ENCODE peak calls at places on chromosome 3, in eight cellular contexts. R is endothelial cell of umbilical vein, N is PC-3, T is stomach, H is suprapubic skin, J is cardiac muscle cell, E is heart left ventricle, Z is HepG2. K is an unnamed sample.

GRCh38 chr3:182294256-182294655 is 499.0 kb upstream of the ATP11B start:
- DNase-seq in R (no peak), N (peak; percentile 32), T (no peak), H (no peak), J (no peak), E (no peak), Z (no peak), K (no peak)

GRCh38 chr3:76349715-76350480 is 564.5 kb upstream of the ZNF717 start:
- DNase-seq in R (no peak), N (no peak), T (no peak), H (no peak), J (no peak), E (no peak), Z (peak; percentile 48), K (no peak)

GRCh38 chr3:162398554-162398953 is 901.9 kb downstream of the OTOL1 start:
- DNase-seq in R (no peak), N (no peak), T (no peak), H (no peak), J (no peak), E (no peak), Z (no peak), K (no peak)

GRCh38 chr3:128619146-128619890 is 31.3 kb downstream of the RPN1 start:
- DNase-seq in R (peak; percentile 67), N (peak; percentile 50), T (no peak), H (no peak), J (peak; percentile 77), E (no peak), Z (no peak), K (no peak)

GRCh38 chr3:135100349-135100741 is 305.3 kb downstream of the EPHB1 start:
- DNase-seq in R (no peak), N (no peak), T (no peak), H (no peak), J (no peak), E (no peak), Z (no peak), K (no peak)

GRCh38 chr3:190378240-190378891 is 9.6 kb upstream of the CLDN16 start:
- DNase-seq in R (no peak), N (peak; percentile 93), T (no peak), H (no peak), J (peak; percentile 85), E (no peak), Z (no peak), K (no peak)

GRCh38 chr3:139836656-139837464 is 98.1 kb upstream of the CLSTN2 start:
- DNase-seq in R (no peak), N (no peak), T (no peak), H (no peak), J (no peak), E (no peak), Z (no peak), K (no peak)

GRCh38 chr3:122890077-122890484 is 95.2 kb downstream of the SLC49A4 start:
- DNase-seq in R (peak; percentile 25), N (peak; percentile 39), T (no peak), H (no peak), J (peak; percentile 91), E (peak; percentile 80), Z (no peak), K (no peak)

GRCh38 chr3:99850608-99851007 is 32.9 kb downstream of the CMSS1 start:
- DNase-seq in R (no peak), N (no peak), T (no peak), H (no peak), J (no peak), E (no peak), Z (no peak), K (no peak)

GRCh38 chr3:113629941-113630340 is 66.5 kb downstream of the USF3 start:
- DNase-seq in R (no peak), N (no peak), T (no peak), H (no peak), J (no peak), E (no peak), Z (no peak), K (no peak)

GRCh38 chr3:58296269-58296668 is 9.8 kb upstream of the RPP14 start:
- DNase-seq in R (no peak), N (no peak), T (no peak), H (no peak), J (no peak), E (no peak), Z (no peak), K (no peak)

GRCh38 chr3:197680955-197681521 is 55.7 kb downstream of the RUBCN start:
- DNase-seq in R (no peak), N (no peak), T (no peak), H (no peak), J (no peak), E (no peak), Z (no peak), K (no peak)

GRCh38 chr3:136787226-136787793 is 31.6 kb upstream of the SLC35G2 start:
- DNase-seq in R (peak; percentile 50), N (no peak), T (peak; percentile 28), H (no peak), J (peak; percentile 56), E (no peak), Z (peak; percentile 27), K (no peak)

GRCh38 chr3:99783009-99783573 is 34.6 kb upstream of the CMSS1 start:
- DNase-seq in R (no peak), N (peak; percentile 88), T (no peak), H (no peak), J (peak; percentile 89), E (no peak), Z (no peak), K (no peak)

GRCh38 chr3:159102001-159102400 is 300.1 kb downstream of the MFSD1 start:
- DNase-seq in R (no peak), N (no peak), T (no peak), H (no peak), J (no peak), E (no peak), Z (no peak), K (no peak)

GRCh38 chr3:186218423-186218822 is 109.5 kb upstream of the ETV5 start:
- DNase-seq in R (no peak), N (no peak), T (no peak), H (no peak), J (no peak), E (no peak), Z (no peak), K (no peak)

GRCh38 chr3:62558549-62559112 is 185.3 kb upstream of the FEZF2 start:
- DNase-seq in R (peak; percentile 29), N (peak; percentile 24), T (no peak), H (no peak), J (peak; percentile 41), E (no peak), Z (peak; percentile 7), K (no peak)

GRCh38 chr3:76679510-76679909 is 360.4 kb upstream of the ROBO2 start:
- DNase-seq in R (no peak), N (peak; percentile 6), T (no peak), H (no peak), J (no peak), E (no peak), Z (peak; percentile 18), K (no peak)

GRCh38 chr3:76482510-76482909 is 557.4 kb upstream of the ROBO2 start:
- DNase-seq in R (no peak), N (no peak), T (no peak), H (no peak), J (no peak), E (no peak), Z (no peak), K (no peak)

GRCh38 chr3:44893097-44893496 is 18.7 kb downstream of the TGM4 start:
- DNase-seq in R (no peak), N (peak; percentile 66), T (no peak), H (no peak), J (peak; percentile 71), E (no peak), Z (no peak), K (no peak)

GRCh38 chr3:44890258-44890657 is 15.8 kb downstream of the TGM4 start:
- DNase-seq in R (no peak), N (no peak), T (no peak), H (peak; percentile 28), J (no peak), E (no peak), Z (no peak), K (no peak)

GRCh38 chr3:44890852-44891251 is 16.4 kb downstream of the TGM4 start:
- DNase-seq in R (no peak), N (no peak), T (no peak), H (peak; percentile 65), J (no peak), E (no peak), Z (no peak), K (no peak)

GRCh38 chr3:44894485-44894884 is 20.1 kb downstream of the TGM4 start:
- DNase-seq in R (no peak), N (no peak), T (no peak), H (no peak), J (peak; percentile 47), E (no peak), Z (no peak), K (no peak)

GRCh38 chr3:44892689-44893088 is 18.3 kb downstream of the TGM4 start:
- DNase-seq in R (no peak), N (peak; percentile 39), T (no peak), H (no peak), J (peak; percentile 43), E (no peak), Z (no peak), K (no peak)
- H3K27me3 ChIP-seq in R (no peaks in the 10 kb centered on the region), N (no peaks in the 10 kb centered on the region), T (peaks cover 10% of the 10 kb centered on the region), H (no peaks in the 10 kb centered on the region), J (no peaks in the 10 kb centered on the region), E (no peaks in the 10 kb centered on the region), Z (no peaks in the 10 kb centered on the region), K (no peaks in the 10 kb centered on the region)

GRCh38 chr3:57228734-57229505 is 1.4 kb downstream of the APPL1 start:
- DNase-seq in R (peak; percentile 41), N (peak; percentile 95), T (no peak), H (no peak), J (peak; percentile 66), E (no peak), Z (no peak), K (no peak)
- H3K27ac ChIP-seq in R (no peak overlapping the region), N (peak overlapping the region; percentile 65), T (peak overlapping the region; percentile 88), H (peak overlapping the region; percentile 97), J (no peak overlapping the region), E (peak overlapping the region; percentile 93), Z (no peak overlapping the region), K (peak overlapping the region; percentile 90)

DNA sequence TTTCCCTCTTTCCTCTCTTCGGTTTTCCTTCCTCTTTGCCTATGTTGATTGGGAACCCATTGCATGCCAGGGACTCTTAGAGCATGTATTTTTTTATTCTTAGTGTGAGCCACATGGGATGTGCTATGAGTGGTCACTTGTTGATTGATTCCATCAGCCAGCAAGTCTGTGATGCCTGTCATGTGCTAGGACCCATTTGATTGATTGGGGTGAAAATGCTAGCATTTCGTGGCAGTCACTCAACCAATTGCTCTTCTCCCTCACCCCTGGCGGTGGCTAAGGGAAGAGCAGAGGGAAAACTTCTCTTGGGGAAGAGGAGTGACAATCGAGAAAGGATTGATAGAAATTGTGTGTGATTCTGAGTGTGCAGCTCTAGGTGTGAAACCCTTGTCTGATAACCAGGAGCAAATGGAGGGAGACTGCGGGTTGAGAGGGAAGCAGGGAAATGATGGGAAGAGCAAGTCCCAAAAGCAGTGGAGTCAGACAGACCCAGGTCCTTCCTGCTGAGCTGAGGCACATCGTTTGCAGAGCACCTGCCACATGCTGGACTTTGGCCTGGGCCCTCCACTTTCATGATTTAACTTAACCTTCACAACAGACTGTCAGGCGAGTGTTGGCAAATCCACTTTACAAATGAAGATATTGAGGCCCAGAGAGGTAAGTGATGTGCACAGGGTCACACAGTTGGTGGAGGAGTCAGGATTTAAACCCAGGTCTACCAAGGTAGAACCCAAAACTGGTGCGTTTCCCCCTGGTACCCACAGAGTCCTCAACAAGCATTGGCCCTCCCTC is 40.0 kb downstream of the SLC6A11 start:
- DNase-seq in R (no peak), N (no peak), T (no peak), H (no peak), J (no peak), E (no peak), Z (peak; percentile 22), K (no peak)
- TF ChIP-seq CTCF in R (peak; percentile 31), N (peak; percentile 23), T (no peak), H (no peak), J (peak; percentile 49), E (no peak), Z (no peak), K (peak; percentile 15)

GRCh38 chr3:13277130-13277783 is 142.9 kb downstream of the NUP210 start:
- DNase-seq in R (no peak), N (no peak), T (no peak), H (no peak), J (no peak), E (no peak), Z (no peak), K (peak; percentile 41)
- H3K27me3 ChIP-seq in R (peaks cover 11% of the 10 kb centered on the region), N (no peaks in the 10 kb centered on the region), T (peaks cover 59% of the 10 kb centered on the region), H (peaks cover 18% of the 10 kb centered on the region), J (peaks cover 8% of the 10 kb centered on the region), E (no peaks in the 10 kb centered on the region), Z (no peaks in the 10 kb centered on the region), K (peaks cover 8% of the 10 kb centered on the region)